ENCODE peak calls at places on chromosome 5, in ten cellular contexts. R is HFFc6; I is astrocyte of the spinal cord; T is OCI-M1; Q is heart right ventricle; W is naive thymus-derived CD4-positive, alpha-beta T cell; V is GM23338; L is DMS 273 treated with DMSO at 0.1 percent for 48 hours; K is progenitor cell of endocrine pancreas; A is LNCaP clone FGC. G is an unnamed sample.

GRCh38 chr5:457195-457961 is 14.4 kb downstream of the EXOC3 start:
- DNase-seq in R (no peak), I (no peak), T (no peak), Q (peak), W (no peak), V (no peak), L (no peak), K (no peak), A (no peak), G (no peak)

GRCh38 chr5:151572657-151573368 is 18.3 kb downstream of the FAT2 start:
- DNase-seq in R (no peak), I (no peak), T (no peak), Q (no peak), W (no peak), V (no peak), L (no peak), K (no peak), A (no peak), G (no peak)

GRCh38 chr5:173825215-173825865 is 62.8 kb upstream of the CPEB4 start:
- DNase-seq in R (peak), I (no peak), T (no peak), Q (no peak), W (no peak), V (no peak), L (no peak), K (no peak), A (no peak), G (no peak)

GRCh38 chr5:58040044-58040443 is 419.8 kb downstream of the PLK2 start:
- DNase-seq in R (no peak), I (no peak), T (no peak), Q (no peak), W (no peak), V (no peak), L (no peak), K (no peak), A (no peak), G (no peak)

GRCh38 chr5:66633754-66634153 is 37.6 kb downstream of the MAST4 start:
- DNase-seq in R (no peak), I (no peak), T (no peak), Q (no peak), W (no peak), V (peak), L (no peak), K (no peak), A (peak), G (no peak)

GRCh38 chr5:111697881-111698757 is 58.9 kb downstream of the NREP start:
- DNase-seq in R (peak), I (peak), T (no peak), Q (no peak), W (no peak), V (peak), L (peak), K (no peak), A (peak), G (no peak)

GRCh38 chr5:40677456-40677855 is 2.3 kb upstream of the PTGER4 start:
- DNase-seq in R (no peak), I (no peak), T (no peak), Q (no peak), W (no peak), V (no peak), L (no peak), K (no peak), A (no peak), G (no peak)

GRCh38 chr5:107512029-107512428 is 158.7 kb downstream of the EFNA5 start:
- DNase-seq in R (no peak), I (no peak), T (no peak), Q (no peak), W (no peak), V (peak), L (no peak), K (no peak), A (no peak), G (no peak)

GRCh38 chr5:135051872-135052271 is 17.8 kb upstream of the PITX1 start:
- DNase-seq in R (no peak), I (no peak), T (peak), Q (no peak), W (no peak), V (no peak), L (no peak), K (no peak), A (no peak), G (no peak)

GRCh38 chr5:41856644-41857491 is 13.4 kb downstream of the OXCT1 start:
- DNase-seq in R (peak), I (peak), T (peak), Q (no peak), W (peak), V (peak), L (no peak), K (peak), A (peak), G (peak)

GRCh38 chr5:33105521-33105941 is 335.2 kb upstream of the TARS1 start:
- DNase-seq in R (peak), I (peak), T (no peak), Q (no peak), W (no peak), V (no peak), L (no peak), K (no peak), A (no peak), G (no peak)